ENCODE peak calls at places on chromosome 21, in six cellular contexts. X is uterus, M is IMR-90, R is psoas muscle, H is mammary epithelial cell, G is adrenal gland. U is an unnamed sample. For H3K4me1, the result is how much of the 10 kb centered on the place peaks cover.

GRCh38 chr21:18265955-18266354 is 21.3 kb downstream of the CHODL start:
- DNase-seq in X (no peak), M (no peak), R (no peak), H (no peak), G (no peak), U (no peak)

GRCh38 chr21:35204850-35205564 is 155.9 kb upstream of the RUNX1 start:
- DNase-seq in X (peak), M (peak), R (peak), H (no peak), G (peak), U (peak)

GRCh38 chr21:22399717-22400520 is 1401.7 kb downstream of the NCAM2 start:
- DNase-seq in X (no peak), M (no peak), R (no peak), H (no peak), G (no peak), U (no peak)

GRCh38 chr21:35149698-35150097 is 100.6 kb upstream of the RUNX1 start:
- DNase-seq in X (no peak), M (peak), R (no peak), H (peak), G (no peak), U (no peak)

GRCh38 chr21:37837381-37837780 is 78.9 kb downstream of the KCNJ6 start:
- DNase-seq in X (no peak), M (no peak), R (no peak), H (no peak), G (no peak), U (no peak)

GRCh38 chr21:27206368-27206982 is 239.6 kb upstream of the ADAMTS5 start:
- DNase-seq in X (no peak), M (peak), R (no peak), H (no peak), G (no peak), U (no peak)

GRCh38 chr21:38386967-38387366 is 111.3 kb downstream of the ERG start:
- DNase-seq in X (no peak), M (no peak), R (no peak), H (peak), G (no peak), U (no peak)

GRCh38 chr21:21291883-21292569 is 293.8 kb downstream of the NCAM2 start:
- DNase-seq in X (no peak), M (no peak), R (no peak), H (no peak), G (no peak), U (no peak)

GRCh38 chr21:16195896-16196443 is 466.2 kb downstream of the USP25 start:
- DNase-seq in X (no peak), M (no peak), R (no peak), H (peak), G (no peak), U (no peak)

GRCh38 chr21:43681650-43682049 is 22.3 kb downstream of the RRP1B start:
- DNase-seq in X (no peak), M (no peak), R (no peak), H (peak), G (no peak), U (no peak)

GRCh38 chr21:27476696-27477095 is 509.8 kb upstream of the ADAMTS5 start:
- DNase-seq in X (no peak), M (peak), R (no peak), H (no peak), G (no peak), U (no peak)

GRCh38 chr21:16588433-16588860 is 858.7 kb downstream of the USP25 start:
- DNase-seq in X (peak), M (peak), R (peak), H (peak), G (peak), U (peak)

GRCh38 chr21:16376673-16377072 is 646.9 kb downstream of the USP25 start:
- DNase-seq in X (no peak), M (no peak), R (no peak), H (no peak), G (no peak), U (no peak)

GRCh38 chr21:33116669-33117267 is 46.8 kb downstream of the OLIG1 start:
- DNase-seq in X (no peak), M (no peak), R (no peak), H (no peak), G (no peak), U (no peak)

GRCh38 chr21:35488941-35489340 is 439.8 kb upstream of the RUNX1 start:
- DNase-seq in X (no peak), M (no peak), R (no peak), H (peak), G (no peak), U (no peak)

GRCh38 chr21:24705201-24705600 is 902.1 kb downstream of the MRPL39 start:
- DNase-seq in X (no peak), M (no peak), R (no peak), H (no peak), G (no peak), U (no peak)

GRCh38 chr21:32393677-32394001 is 827 bp upstream of the URB1 start:
- DNase-seq in X (no peak), M (no peak), R (no peak), H (no peak), G (no peak), U (no peak)

GRCh38 chr21:23162213-23162946 is 2164.2 kb downstream of the NCAM2 start:
- DNase-seq in X (no peak), M (no peak), R (no peak), H (no peak), G (no peak), U (no peak)

GRCh38 chr21:15192243-15192642 is 127.4 kb upstream of the NRIP1 start:
- DNase-seq in X (peak), M (no peak), R (no peak), H (peak), G (no peak), U (no peak)

GRCh38 chr21:32386195-32386870 is 6.5 kb downstream of the URB1 start:
- DNase-seq in X (no peak), M (no peak), R (peak), H (peak), G (peak), U (no peak)

GRCh38 chr21:35086357-35086756 is 37.3 kb upstream of the RUNX1 start:
- DNase-seq in X (no peak), M (peak), R (no peak), H (peak), G (no peak), U (no peak)

GRCh38 chr21:42614391-42614790 is 39.0 kb upstream of the PDE9A start:
- DNase-seq in X (no peak), M (no peak), R (no peak), H (peak), G (no peak), U (no peak)

GRCh38 chr21:27171704-27172103 is 204.8 kb upstream of the ADAMTS5 start:
- DNase-seq in X (peak), M (peak), R (no peak), H (no peak), G (no peak), U (no peak)

GRCh38 chr21:16517380-16517779 is 787.6 kb downstream of the USP25 start:
- DNase-seq in X (no peak), M (peak), R (no peak), H (no peak), G (no peak), U (no peak)

GRCh38 chr21:38619865-38620513 is 121.7 kb upstream of the ERG start:
- DNase-seq in X (peak), M (no peak), R (peak), H (peak), G (no peak), U (peak)

GRCh38 chr21:17454315-17455027 is 58.4 kb upstream of the CXADR start:
- DNase-seq in X (peak), M (peak), R (peak), H (peak), G (peak), U (peak)

GRCh38 chr21:27571706-27572105 is 604.8 kb upstream of the ADAMTS5 start:
- DNase-seq in X (no peak), M (peak), R (no peak), H (peak), G (no peak), U (no peak)

GRCh38 chr21:31609081-31609480 is 50.4 kb upstream of the SOD1 start:
- DNase-seq in X (no peak), M (no peak), R (no peak), H (no peak), G (no peak), U (no peak)

GRCh38 chr21:42340187-42340586 is 10.6 kb downstream of the TFF2 start:
- DNase-seq in X (no peak), M (no peak), R (no peak), H (no peak), G (no peak), U (no peak)

GRCh38 chr21:38082936-38083335 is 166.7 kb upstream of the KCNJ6 start:
- DNase-seq in X (no peak), M (no peak), R (no peak), H (peak), G (no peak), U (no peak)

GRCh38 chr21:38277501-38278111 is 20.8 kb downstream of the KCNJ15 start:
- DNase-seq in X (peak), M (peak), R (peak), H (peak), G (peak), U (no peak)

GRCh38 chr21:34807146-34807880 is 138.5 kb downstream of the CLIC6 start:
- DNase-seq in X (no peak), M (peak), R (no peak), H (peak), G (peak), U (no peak)

GRCh38 chr21:37619464-37619974 is 252.9 kb downstream of the DYRK1A start:
- DNase-seq in X (no peak), M (no peak), R (no peak), H (peak), G (peak), U (peak)

GRCh38 chr21:44862869-44863685 is 10.4 kb downstream of the PTTG1IP start:
- DNase-seq in X (no peak), M (no peak), R (no peak), H (no peak), G (no peak), U (no peak)

GRCh38 chr21:44867999-44868700 is 5.3 kb downstream of the PTTG1IP start:
- DNase-seq in X (no peak), M (no peak), R (no peak), H (no peak), G (no peak), U (no peak)

GRCh38 chr21:44866780-44867179 is 6.7 kb downstream of the PTTG1IP start:
- DNase-seq in X (no peak), M (peak), R (no peak), H (no peak), G (no peak), U (peak)

GRCh38 chr21:44867464-44867863 is 6.0 kb downstream of the PTTG1IP start:
- DNase-seq in X (no peak), M (no peak), R (no peak), H (no peak), G (no peak), U (no peak)

GRCh38 chr21:44865561-44866280 is 7.8 kb downstream of the PTTG1IP start:
- DNase-seq in X (no peak), M (no peak), R (no peak), H (no peak), G (no peak), U (no peak)
- H3K4me1 ChIP-seq in X (under half), M (under half), R (half or more), H (under half), G (under half), U (under half)

DNA sequence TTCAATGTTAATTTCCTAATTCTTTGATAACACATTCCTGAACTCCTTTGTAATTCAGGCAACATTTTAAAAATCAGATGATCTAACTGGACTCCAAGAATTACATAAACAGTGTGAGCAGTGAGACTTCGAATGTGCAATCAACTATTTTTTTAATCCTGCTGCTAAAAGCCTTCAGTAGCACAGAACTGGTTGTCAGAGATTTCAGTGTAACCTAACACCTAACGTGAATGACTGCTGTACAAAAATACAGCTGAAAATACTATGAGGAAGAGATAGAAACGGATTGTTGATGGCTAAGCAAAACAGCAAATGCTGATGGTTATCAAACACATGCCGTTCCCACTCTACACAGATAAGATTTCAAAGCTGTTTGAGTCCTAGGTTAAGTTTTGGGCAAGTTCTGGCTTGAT is 46.1 kb downstream of the APP start:
- DNase-seq in X (no peak), M (peak), R (no peak), H (peak), G (no peak), U (no peak)
- H3K27ac ChIP-seq in X (peak), M (no peak), R (peak), H (peak), G (peak), U (peak)

DNA sequence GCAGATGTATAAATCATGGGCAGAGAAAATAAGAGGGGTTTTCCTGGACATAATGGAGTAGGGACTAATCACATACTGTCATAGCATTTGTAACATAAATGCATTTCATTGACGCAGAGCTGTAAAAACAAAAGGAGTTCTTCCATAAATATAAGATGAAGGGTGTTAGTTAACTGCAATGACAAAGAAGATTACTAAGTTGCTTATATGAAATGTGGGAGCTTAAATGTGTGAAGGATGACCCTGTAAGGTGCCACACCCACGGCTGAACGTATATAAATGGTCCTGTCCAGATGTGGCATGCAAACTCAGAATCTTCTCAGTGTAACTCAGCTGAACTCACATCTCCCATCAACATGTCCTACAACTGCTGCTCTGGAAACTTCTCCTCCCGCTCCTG is at the start of gene KRTAP13-1:
- DNase-seq in X (no peak), M (no peak), R (no peak), H (no peak), G (no peak), U (no peak)
- H3K4me1 ChIP-seq in X (under half), M (under half), R (under half), H (under half), G (under half), U (under half)

GRCh38 chr21:41322496-41323382 is 6.1 kb downstream of the FAM3B start:
- DNase-seq in X (no peak), M (no peak), R (no peak), H (no peak), G (no peak), U (no peak)
- H3K27ac ChIP-seq in X (no peak), M (no peak), R (no peak), H (no peak), G (no peak), U (no peak)